ENCODE peak calls at places on chromosome 14, in five cellular contexts. D, P, C, I and N are unnamed samples.

GRCh38 chr14:24072881-24073877 is 1.8 kb downstream of the CPNE6 start:
- DNase-seq in D (no peak), P (no peak), C (no peak), I (no peak), N (no peak)

GRCh38 chr14:56085471-56085870 is 32.7 kb upstream of the PELI2 start:
- DNase-seq in D (no peak), P (no peak), C (peak), I (no peak), N (no peak)

GRCh38 chr14:23910081-23910875 is 43.3 kb upstream of the DHRS4 start:
- DNase-seq in D (peak), P (peak), C (peak), I (no peak), N (peak)

GRCh38 chr14:68975667-68976066 is 3.4 kb downstream of the ACTN1 start:
- DNase-seq in D (no peak), P (no peak), C (no peak), I (no peak), N (no peak)

GRCh38 chr14:101885254-101885576 is 79.2 kb upstream of the DYNC1H1 start:
- DNase-seq in D (no peak), P (no peak), C (no peak), I (no peak), N (no peak)

GRCh38 chr14:67567654-67568053 is 32.4 kb downstream of the PIGH start:
- DNase-seq in D (peak), P (no peak), C (no peak), I (no peak), N (no peak)

GRCh38 chr14:23929822-23930294 is 23.7 kb upstream of the DHRS4 start:
- DNase-seq in D (peak), P (peak), C (peak), I (no peak), N (peak)

GRCh38 chr14:72917420-72917819 is 8.8 kb upstream of the DCAF4 start:
- DNase-seq in D (no peak), P (no peak), C (no peak), I (no peak), N (peak)

GRCh38 chr14:64801800-64802199 is 77.9 kb downstream of the SPTB start:
- DNase-seq in D (no peak), P (peak), C (peak), I (no peak), N (peak)

GRCh38 chr14:99663716-99664635 is 19.0 kb downstream of the HHIPL1 start:
- DNase-seq in D (no peak), P (no peak), C (no peak), I (no peak), N (peak)

GRCh38 chr14:100864960-100865681 is 38.4 kb downstream of the RTL1 start:
- DNase-seq in D (no peak), P (no peak), C (peak), I (no peak), N (no peak)

GRCh38 chr14:88562532-88562830 is 356 bp upstream of the ZC3H14 start:
- DNase-seq in D (no peak), P (no peak), C (no peak), I (no peak), N (no peak)

GRCh38 chr14:25431211-25432076 is 381.5 kb upstream of the STXBP6 start:
- DNase-seq in D (peak), P (peak), C (peak), I (no peak), N (peak)

GRCh38 chr14:101442451-101442850 is 118.8 kb upstream of the DIO3 start:
- DNase-seq in D (no peak), P (peak), C (no peak), I (no peak), N (peak)

GRCh38 chr14:39265032-39265431 is 31.3 kb downstream of the MIA2 start:
- DNase-seq in D (no peak), P (peak), C (peak), I (no peak), N (peak)

GRCh38 chr14:90341784-90342183 is 10.0 kb upstream of the NRDE2 start:
- DNase-seq in D (no peak), P (no peak), C (no peak), I (no peak), N (no peak)

GRCh38 chr14:96275182-96276112 is 19.4 kb downstream of the BDKRB1 start:
- DNase-seq in D (peak), P (peak), C (peak), I (peak), N (peak)

GRCh38 chr14:70802379-70802778 is 6.9 kb downstream of the MAP3K9 start:
- DNase-seq in D (no peak), P (no peak), C (no peak), I (no peak), N (no peak)

GRCh38 chr14:100067971-100068959 is 3.0 kb downstream of the EVL start:
- DNase-seq in D (peak), P (peak), C (no peak), I (no peak), N (no peak)

GRCh38 chr14:82180057-82180620 is 646.5 kb upstream of the SEL1L start:
- DNase-seq in D (no peak), P (no peak), C (no peak), I (no peak), N (no peak)

GRCh38 chr14:35506927-35507326 is 27.0 kb upstream of the INSM2 start:
- DNase-seq in D (no peak), P (no peak), C (no peak), I (no peak), N (no peak)

GRCh38 chr14:55124774-55125372 is 4.2 kb upstream of the LGALS3 start:
- DNase-seq in D (no peak), P (no peak), C (no peak), I (no peak), N (no peak)

GRCh38 chr14:56098021-56098420 is 20.2 kb upstream of the PELI2 start:
- DNase-seq in D (no peak), P (no peak), C (no peak), I (no peak), N (no peak)

GRCh38 chr14:81529391-81529790 is 4.3 kb downstream of the SEL1L start:
- DNase-seq in D (no peak), P (no peak), C (no peak), I (no peak), N (peak)

GRCh38 chr14:100747021-100747586 is 20.4 kb downstream of the DLK1 start:
- DNase-seq in D (no peak), P (no peak), C (peak), I (peak), N (no peak)

GRCh38 chr14:91405241-91405721 is 12.3 kb downstream of the CCDC88C start:
- DNase-seq in D (no peak), P (no peak), C (no peak), I (no peak), N (no peak)

GRCh38 chr14:91063119-91063518 is 2.7 kb upstream of the RPS6KA5 start:
- DNase-seq in D (no peak), P (peak), C (peak), I (no peak), N (no peak)

GRCh38 chr14:90842726-90843125 is 26.5 kb upstream of the TTC7B start:
- DNase-seq in D (no peak), P (peak), C (no peak), I (peak), N (no peak)

GRCh38 chr14:105865904-105866840 is 339.8 kb downstream of the TMEM121 start:
- DNase-seq in D (peak), P (no peak), C (no peak), I (peak), N (no peak)

GRCh38 chr14:91870001-91870400 is 2.7 kb upstream of the TC2N start:
- DNase-seq in D (no peak), P (no peak), C (peak), I (no peak), N (no peak)

GRCh38 chr14:68853749-68854148 is 60.9 kb upstream of the ZFP36L1 start:
- DNase-seq in D (peak), P (no peak), C (no peak), I (no peak), N (no peak)

GRCh38 chr14:62428429-62429203 is 616.6 kb downstream of the KCNH5 start:
- DNase-seq in D (no peak), P (no peak), C (no peak), I (no peak), N (no peak)

GRCh38 chr14:80587096-80587724 is 354.3 kb downstream of the CEP128 start:
- DNase-seq in D (no peak), P (peak), C (peak), I (no peak), N (peak)

GRCh38 chr14:91303091-91303923 is 58.8 kb upstream of the GPR68 start:
- DNase-seq in D (no peak), P (peak), C (peak), I (no peak), N (peak)

GRCh38 chr14:28754209-28754985 is 12.2 kb upstream of the FOXG1 start:
- DNase-seq in D (no peak), P (peak), C (peak), I (no peak), N (peak)

GRCh38 chr14:22898302-22898894 is 15.4 kb downstream of the REM2 start:
- DNase-seq in D (no peak), P (no peak), C (peak), I (no peak), N (no peak)

GRCh38 chr14:89340200-89340667 is 76.8 kb downstream of the FOXN3 start:
- DNase-seq in D (no peak), P (peak), C (no peak), I (no peak), N (no peak)

GRCh38 chr14:67776653-67777322 is 39.6 kb downstream of the ZFYVE26 start:
- DNase-seq in D (no peak), P (no peak), C (no peak), I (no peak), N (no peak)

DNA sequence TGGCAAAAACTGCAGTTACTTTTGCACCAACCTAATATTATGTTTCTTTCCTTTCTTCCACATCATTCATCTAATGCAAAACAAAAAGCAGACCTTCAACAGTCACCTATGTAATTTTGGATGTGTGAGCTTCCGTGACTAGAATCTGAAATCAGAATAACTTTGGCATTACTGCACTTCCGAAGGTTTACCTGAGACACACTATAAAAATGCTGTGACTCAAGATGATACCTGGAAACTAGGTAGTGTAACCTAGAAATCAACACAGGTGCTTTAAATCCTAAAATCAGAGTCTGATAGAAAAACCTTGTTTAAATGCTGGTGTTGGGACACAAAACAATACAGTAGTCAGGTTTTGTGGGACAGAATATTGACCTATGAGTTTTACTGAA is 2.2 kb downstream of the BTBD7 start:
- DNase-seq in D (no peak), P (no peak), C (no peak), I (no peak), N (no peak)
- H3K4me3 ChIP-seq in D (no peak), P (peak), C (no peak), I (peak), N (no peak)

GRCh38 chr14:92923744-92924103 is 774 bp downstream of the CHGA start:
- DNase-seq in D (no peak), P (no peak), C (no peak), I (peak), N (no peak)
- H3K4me3 ChIP-seq in D (peak), P (no peak), C (peak), I (no peak), N (no peak)

DNA sequence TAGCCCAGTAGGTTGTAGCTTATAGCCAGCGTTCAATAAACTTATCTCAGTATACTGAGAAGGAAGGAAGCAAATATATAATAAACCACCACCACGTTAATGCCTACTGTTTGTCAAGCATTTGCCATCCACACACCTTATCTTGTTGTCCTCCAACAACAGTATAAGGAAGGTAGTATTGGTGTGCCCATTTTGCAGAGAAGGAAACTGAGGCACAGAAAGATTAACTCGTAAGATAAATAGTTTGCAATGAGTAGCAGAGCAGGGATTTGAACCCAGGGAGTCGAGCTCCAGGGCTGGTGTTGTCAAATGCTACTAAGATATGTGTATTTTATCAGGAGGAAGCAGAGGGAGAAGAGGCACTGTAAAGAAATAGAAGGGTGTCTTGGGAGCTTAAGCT is 27.8 kb upstream of the FOS start:
- DNase-seq in D (no peak), P (no peak), C (no peak), I (no peak), N (no peak)
- H3K4me3 ChIP-seq in D (no peak), P (no peak), C (no peak), I (no peak), N (no peak)

GRCh38 chr14:94770251-94770749 is 387 bp upstream of the GSC start:
- DNase-seq in D (no peak), P (no peak), C (no peak), I (no peak), N (no peak)
- H3K4me3 ChIP-seq in D (peak), P (no peak), C (peak), I (peak), N (peak)

DNA sequence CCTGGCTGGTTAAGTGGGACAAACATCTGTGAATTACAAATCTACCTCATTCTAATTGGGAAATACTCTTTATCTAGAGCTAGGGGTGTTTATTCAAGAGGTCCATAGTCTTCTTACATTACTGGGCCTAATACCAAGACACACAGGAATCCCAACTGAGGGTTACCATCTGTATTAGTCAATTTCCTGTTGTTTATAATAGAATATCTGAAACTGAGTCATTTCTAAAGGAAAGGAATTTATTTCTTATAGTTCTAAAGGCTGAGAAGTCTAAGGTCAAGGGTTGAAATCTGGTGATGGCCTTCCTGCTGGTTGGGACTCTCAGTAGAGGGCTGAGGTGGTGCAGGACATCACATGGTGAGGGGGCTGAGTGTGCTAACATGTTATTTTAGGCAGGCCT is 36.0 kb downstream of the RTRAF start:
- DNase-seq in D (no peak), P (no peak), C (no peak), I (no peak), N (no peak)
- H3K4me3 ChIP-seq in D (no peak), P (no peak), C (no peak), I (no peak), N (no peak)

GRCh38 chr14:60645191-60645590 is 4.1 kb downstream of the SIX1 start:
- DNase-seq in D (no peak), P (no peak), C (no peak), I (no peak), N (no peak)

GRCh38 chr14:60642790-60643397 is 6.4 kb downstream of the SIX1 start:
- DNase-seq in D (no peak), P (no peak), C (no peak), I (peak), N (no peak)

GRCh38 chr14:60642270-60642789 is 6.9 kb downstream of the SIX1 start:
- DNase-seq in D (no peak), P (no peak), C (no peak), I (peak), N (no peak)

GRCh38 chr14:60641722-60642269 is 7.5 kb downstream of the SIX1 start:
- DNase-seq in D (no peak), P (no peak), C (no peak), I (peak), N (no peak)

GRCh38 chr14:60643443-60644402 is 5.6 kb downstream of the SIX1 start:
- DNase-seq in D (no peak), P (no peak), C (no peak), I (no peak), N (no peak)
- H3K4me3 ChIP-seq in D (no peak), P (no peak), C (no peak), I (no peak), N (no peak)

GRCh38 chr14:103220134-103220981 is 97.1 kb downstream of the TNFAIP2 start:
- DNase-seq in D (no peak), P (no peak), C (no peak), I (no peak), N (no peak)
- H3K4me3 ChIP-seq in D (peak), P (no peak), C (no peak), I (peak), N (peak)

GRCh38 chr14:85934886-85935254 is 404.9 kb downstream of the FLRT2 start:
- DNase-seq in D (no peak), P (peak), C (peak), I (no peak), N (peak)

DNA sequence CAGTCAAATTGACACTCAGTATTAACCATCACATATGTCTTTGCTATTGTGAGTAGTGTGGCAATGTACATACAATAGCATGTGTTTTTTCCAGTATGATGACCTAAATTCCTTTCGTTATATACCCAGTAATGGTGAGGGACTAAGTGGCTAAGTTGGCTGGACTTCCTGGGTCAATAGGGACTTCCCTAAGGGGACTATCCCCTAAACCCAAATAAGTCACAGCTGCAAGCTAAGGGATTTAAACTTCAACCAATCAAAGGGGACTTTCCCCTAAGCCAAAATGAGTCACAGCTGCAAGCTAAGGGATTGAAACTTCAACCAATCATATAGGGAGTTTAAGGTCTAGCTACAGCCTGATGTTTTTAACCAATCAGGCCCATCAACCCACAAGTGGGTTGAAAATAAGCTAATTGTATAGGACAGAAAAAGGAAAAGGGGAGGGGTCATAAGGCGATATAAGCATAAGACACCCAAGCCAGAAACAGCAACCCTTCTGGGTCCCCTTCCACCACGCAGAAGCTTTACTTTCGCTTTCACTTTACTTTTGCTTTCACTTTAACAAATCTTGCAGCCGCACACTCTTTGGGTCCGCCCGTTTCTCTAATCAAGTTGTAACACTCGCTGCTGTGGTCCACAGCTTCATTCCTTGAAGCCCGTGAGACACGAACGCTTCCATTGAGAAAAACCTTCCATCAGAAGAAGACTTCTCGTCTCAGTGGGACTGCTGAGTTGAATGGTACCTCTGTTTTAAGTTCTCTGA is 404.4 kb downstream of the FLRT2 start:
- DNase-seq in D (peak), P (peak), C (peak), I (no peak), N (no peak)
- H3K4me3 ChIP-seq in D (peak), P (peak), C (peak), I (peak), N (no peak)

GRCh38 chr14:78448483-78449094 is 278.4 kb downstream of the NRXN3 start:
- DNase-seq in D (peak), P (peak), C (peak), I (no peak), N (peak)
- H3K4me3 ChIP-seq in D (no peak), P (no peak), C (no peak), I (no peak), N (no peak)